ENCODE peak calls at places on chromosome 14, in five cellular contexts. One of them, this sample, is unnamed.
A peak's percentile ranks its signal among the peaks of the same experiment; 100 is the strongest.

GRCh38 chr14:92497391-92497790 is 16.2 kb upstream of the RIN3 start:
- DNase-seq in SK-N-SH: no peak
- DNase-seq in GM12878: no peak
- DNase-seq in K562: no peak
- DNase-seq in HepG2: no peak
- DNase-seq in this sample: no peak

GRCh38 chr14:49966971-49967630 is 74.2 kb downstream of the ARF6 start:
- DNase-seq in SK-N-SH: no peak
- DNase-seq in GM12878: no peak
- DNase-seq in K562: no peak
- DNase-seq in HepG2: no peak
- DNase-seq in this sample: no peak

GRCh38 chr14:54253195-54253947 is 143.4 kb upstream of the CDKN3 start:
- DNase-seq in K562: no peak
- DNase-seq in GM12878: no peak
- DNase-seq in SK-N-SH: no peak
- DNase-seq in HepG2: peak; percentile 30
- DNase-seq in this sample: peak; percentile 91

GRCh38 chr14:31934767-31935266 is 142.3 kb upstream of the ARHGAP5 start:
- DNase-seq in K562: no peak
- DNase-seq in HepG2: peak; percentile 90
- DNase-seq in GM12878: no peak
- DNase-seq in SK-N-SH: peak; percentile 33
- DNase-seq in this sample: peak; percentile 58

GRCh38 chr14:100649173-100649519 is 61.9 kb upstream of the BEGAIN start:
- DNase-seq in K562: no peak
- DNase-seq in SK-N-SH: no peak
- DNase-seq in HepG2: no peak
- DNase-seq in GM12878: no peak
- DNase-seq in this sample: no peak

GRCh38 chr14:94129758-94130414 is 482 bp upstream of the IFI27L2 start:
- DNase-seq in HepG2: no peak
- DNase-seq in K562: peak; percentile 37
- DNase-seq in GM12878: no peak
- DNase-seq in SK-N-SH: peak; percentile 59
- DNase-seq in this sample: peak; percentile 56

GRCh38 chr14:83044001-83044400 is 1510.3 kb upstream of the SEL1L start:
- DNase-seq in HepG2: no peak
- DNase-seq in GM12878: no peak
- DNase-seq in K562: no peak
- DNase-seq in SK-N-SH: no peak
- DNase-seq in this sample: no peak

GRCh38 chr14:87497301-87497700 is 495.7 kb downstream of the GALC start:
- DNase-seq in GM12878: no peak
- DNase-seq in SK-N-SH: no peak
- DNase-seq in HepG2: no peak
- DNase-seq in K562: no peak
- DNase-seq in this sample: no peak

GRCh38 chr14:63853831-63854293 is 1.1 kb downstream of the SYNE2 start:
- DNase-seq in HepG2: peak; percentile 20
- DNase-seq in SK-N-SH: peak; percentile 60
- DNase-seq in K562: no peak
- DNase-seq in GM12878: no peak
- DNase-seq in this sample: no peak

GRCh38 chr14:59897757-59898383 is 22.1 kb upstream of the LRRC9 start:
- DNase-seq in SK-N-SH: peak; percentile 51
- DNase-seq in K562: peak; percentile 6
- DNase-seq in GM12878: no peak
- DNase-seq in HepG2: peak; percentile 30
- DNase-seq in this sample: peak; percentile 10

GRCh38 chr14:80946187-80946586 is 4.6 kb upstream of the CEP128 start:
- DNase-seq in SK-N-SH: no peak
- DNase-seq in K562: no peak
- DNase-seq in GM12878: no peak
- DNase-seq in HepG2: no peak
- DNase-seq in this sample: no peak

GRCh38 chr14:43697003-43697402 is 810.1 kb downstream of the FSCB start:
- DNase-seq in GM12878: no peak
- DNase-seq in K562: no peak
- DNase-seq in SK-N-SH: no peak
- DNase-seq in HepG2: no peak
- DNase-seq in this sample: no peak

GRCh38 chr14:102775855-102776760 is 1.1 kb upstream of the TRAF3 start:
- DNase-seq in K562: no peak
- DNase-seq in GM12878: no peak
- DNase-seq in SK-N-SH: no peak
- DNase-seq in HepG2: peak; percentile 43
- DNase-seq in this sample: no peak

GRCh38 chr14:23301969-23302289 is 730 bp downstream of the PPP1R3E start:
- DNase-seq in K562: no peak
- DNase-seq in HepG2: no peak
- DNase-seq in SK-N-SH: no peak
- DNase-seq in GM12878: no peak
- DNase-seq in this sample: no peak

GRCh38 chr14:81236138-81236537 is 15.4 kb upstream of the GTF2A1 start:
- DNase-seq in GM12878: no peak
- DNase-seq in SK-N-SH: no peak
- DNase-seq in K562: no peak
- DNase-seq in HepG2: no peak
- DNase-seq in this sample: no peak

GRCh38 chr14:25015761-25016160 is 34.2 kb downstream of the STXBP6 start:
- DNase-seq in SK-N-SH: no peak
- DNase-seq in HepG2: peak; percentile 54
- DNase-seq in K562: no peak
- DNase-seq in GM12878: no peak
- DNase-seq in this sample: no peak

GRCh38 chr14:59961518-59962062 is 41.6 kb downstream of the LRRC9 start:
- DNase-seq in K562: no peak
- DNase-seq in HepG2: no peak
- DNase-seq in SK-N-SH: no peak
- DNase-seq in GM12878: no peak
- DNase-seq in this sample: no peak

GRCh38 chr14:92693998-92694780 is 54.2 kb downstream of the LGMN start:
- DNase-seq in HepG2: peak; percentile 88
- DNase-seq in K562: no peak
- DNase-seq in SK-N-SH: no peak
- DNase-seq in GM12878: no peak
- DNase-seq in this sample: peak; percentile 78

GRCh38 chr14:22691171-22691570 is 47.0 kb upstream of the OR6J1 start:
- DNase-seq in SK-N-SH: no peak
- DNase-seq in HepG2: no peak
- DNase-seq in K562: no peak
- DNase-seq in GM12878: no peak
- DNase-seq in this sample: no peak

GRCh38 chr14:95072310-95072709 is 85.0 kb downstream of the DICER1 start:
- DNase-seq in K562: no peak
- DNase-seq in SK-N-SH: no peak
- DNase-seq in GM12878: no peak
- DNase-seq in HepG2: no peak
- DNase-seq in this sample: no peak

GRCh38 chr14:56660677-56661389 is 81.2 kb downstream of the TMEM260 start:
- DNase-seq in HepG2: no peak
- DNase-seq in SK-N-SH: no peak
- DNase-seq in K562: no peak
- DNase-seq in GM12878: no peak
- DNase-seq in this sample: no peak

GRCh38 chr14:102320033-102320660 is 601 bp downstream of the ZNF839 start:
- DNase-seq in SK-N-SH: no peak
- DNase-seq in K562: peak; percentile 63
- DNase-seq in HepG2: no peak
- DNase-seq in GM12878: no peak
- DNase-seq in this sample: no peak

GRCh38 chr14:72845675-72846074 is 48.2 kb downstream of the DPF3 start:
- DNase-seq in HepG2: no peak
- DNase-seq in K562: no peak
- DNase-seq in GM12878: no peak
- DNase-seq in SK-N-SH: no peak
- DNase-seq in this sample: no peak

GRCh38 chr14:22432348-22432976 is 156.6 kb downstream of the DAD1 start:
- DNase-seq in HepG2: no peak
- DNase-seq in K562: no peak
- DNase-seq in GM12878: no peak
- DNase-seq in SK-N-SH: no peak
- DNase-seq in this sample: peak; percentile 13

GRCh38 chr14:24806061-24806678 is 172.2 kb upstream of the GZMB start:
- DNase-seq in K562: peak; percentile 42
- DNase-seq in GM12878: peak; percentile 16
- DNase-seq in HepG2: peak; percentile 88
- DNase-seq in SK-N-SH: peak; percentile 34
- DNase-seq in this sample: no peak

GRCh38 chr14:34781242-34781641 is 66.8 kb upstream of the CFL2 start:
- DNase-seq in HepG2: no peak
- DNase-seq in GM12878: peak; percentile 4
- DNase-seq in SK-N-SH: no peak
- DNase-seq in K562: no peak
- DNase-seq in this sample: no peak

GRCh38 chr14:103108749-103109207 is 14.3 kb downstream of the EXOC3L4 start:
- DNase-seq in SK-N-SH: no peak
- DNase-seq in K562: peak; percentile 38
- DNase-seq in HepG2: no peak
- DNase-seq in GM12878: no peak
- DNase-seq in this sample: no peak

GRCh38 chr14:34025325-34026017 is 74.6 kb upstream of the EGLN3 start:
- DNase-seq in GM12878: no peak
- DNase-seq in HepG2: no peak
- DNase-seq in K562: no peak
- DNase-seq in SK-N-SH: no peak
- DNase-seq in this sample: no peak

DNA sequence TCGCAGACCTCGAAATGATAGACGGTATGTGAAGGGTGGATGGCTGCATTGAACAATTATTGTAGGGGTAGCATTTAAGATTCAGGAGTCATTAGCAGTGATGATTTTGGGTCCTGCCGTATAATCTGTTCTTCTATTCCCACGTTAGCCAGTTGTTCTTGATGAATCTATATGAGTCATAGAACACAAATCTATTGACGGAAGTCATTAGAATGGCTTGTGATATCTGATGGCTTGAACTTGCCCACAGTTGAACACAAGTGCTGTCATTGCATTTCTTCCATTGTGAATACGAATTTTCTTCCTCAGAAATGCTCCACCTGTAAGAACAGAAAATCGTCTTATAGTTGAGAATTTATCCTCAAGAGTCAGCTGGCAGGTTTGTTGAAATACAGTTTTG is 1.9 kb downstream of the SRSF5 start:
- DNase-seq in GM12878: no peak
- DNase-seq in HepG2: no peak
- DNase-seq in K562: no peak
- DNase-seq in SK-N-SH: no peak
- DNase-seq in this sample: no peak
- H3K4me3 ChIP-seq in GM12878: peak overlapping the region; percentile 88
- H3K4me3 ChIP-seq in HepG2: peak overlapping the region; percentile 99
- H3K4me3 ChIP-seq in K562: peak overlapping the region; percentile 100
- H3K4me3 ChIP-seq in SK-N-SH: peak overlapping the region; percentile 97
- H3K4me3 ChIP-seq in this sample: no peak overlapping the region

DNA sequence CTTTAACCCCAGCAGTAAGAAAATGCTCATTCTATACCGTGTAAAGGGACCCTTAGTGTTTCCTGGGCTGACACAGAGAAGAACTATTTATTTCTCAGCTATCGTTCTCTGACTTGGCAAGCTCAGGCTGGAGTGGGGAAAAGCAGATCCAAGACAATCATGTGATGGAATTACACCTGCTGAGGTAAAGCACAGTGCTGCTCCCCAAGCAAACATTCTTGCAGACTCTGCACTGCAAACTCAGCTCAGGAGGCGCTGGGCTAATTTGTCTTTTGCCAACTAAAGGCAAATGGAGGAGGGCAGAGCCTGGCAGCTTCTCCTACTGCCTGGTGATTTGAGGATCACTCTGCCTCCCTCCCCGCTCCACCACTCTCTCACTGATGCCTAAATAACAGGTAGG is 57.8 kb upstream of the FUT8 start:
- DNase-seq in GM12878: no peak
- DNase-seq in HepG2: no peak
- DNase-seq in K562: no peak
- DNase-seq in SK-N-SH: no peak
- DNase-seq in this sample: no peak
- TF ChIP-seq ZBTB33 in GM12878: no peak
- TF ChIP-seq ZBTB33 in HepG2: no peak
- TF ChIP-seq ZBTB33 in K562: no peak
- TF ChIP-seq ZBTB33 in SK-N-SH: no peak
- TF ChIP-seq ZBTB33 in this sample: no peak

GRCh38 chr14:26204954-26205479 is 392.8 kb downstream of the NOVA1 start:
- DNase-seq in SK-N-SH: peak; percentile 7
- DNase-seq in GM12878: no peak
- DNase-seq in HepG2: no peak
- DNase-seq in K562: no peak
- DNase-seq in this sample: no peak
- H3K4me3 ChIP-seq in SK-N-SH: peak overlapping the region; percentile 50
- H3K4me3 ChIP-seq in GM12878: no peak overlapping the region
- H3K4me3 ChIP-seq in HepG2: peak overlapping the region; percentile 8
- H3K4me3 ChIP-seq in K562: no peak overlapping the region
- H3K4me3 ChIP-seq in this sample: no peak overlapping the region

GRCh38 chr14:61296151-61296550 is 15.0 kb upstream of the TMEM30B start:
- DNase-seq in HepG2: no peak
- DNase-seq in SK-N-SH: no peak
- DNase-seq in K562: no peak
- DNase-seq in GM12878: no peak
- DNase-seq in this sample: no peak

GRCh38 chr14:61298834-61299233 is 17.7 kb upstream of the TMEM30B start:
- DNase-seq in K562: no peak
- DNase-seq in SK-N-SH: no peak
- DNase-seq in GM12878: no peak
- DNase-seq in HepG2: no peak
- DNase-seq in this sample: no peak

GRCh38 chr14:61297581-61297980 is 16.4 kb upstream of the TMEM30B start:
- DNase-seq in SK-N-SH: no peak
- DNase-seq in HepG2: no peak
- DNase-seq in GM12878: no peak
- DNase-seq in K562: no peak
- DNase-seq in this sample: no peak

GRCh38 chr14:61300209-61300608 is 19.1 kb upstream of the TMEM30B start:
- DNase-seq in SK-N-SH: no peak
- DNase-seq in GM12878: no peak
- DNase-seq in K562: no peak
- DNase-seq in HepG2: no peak
- DNase-seq in this sample: no peak

DNA sequence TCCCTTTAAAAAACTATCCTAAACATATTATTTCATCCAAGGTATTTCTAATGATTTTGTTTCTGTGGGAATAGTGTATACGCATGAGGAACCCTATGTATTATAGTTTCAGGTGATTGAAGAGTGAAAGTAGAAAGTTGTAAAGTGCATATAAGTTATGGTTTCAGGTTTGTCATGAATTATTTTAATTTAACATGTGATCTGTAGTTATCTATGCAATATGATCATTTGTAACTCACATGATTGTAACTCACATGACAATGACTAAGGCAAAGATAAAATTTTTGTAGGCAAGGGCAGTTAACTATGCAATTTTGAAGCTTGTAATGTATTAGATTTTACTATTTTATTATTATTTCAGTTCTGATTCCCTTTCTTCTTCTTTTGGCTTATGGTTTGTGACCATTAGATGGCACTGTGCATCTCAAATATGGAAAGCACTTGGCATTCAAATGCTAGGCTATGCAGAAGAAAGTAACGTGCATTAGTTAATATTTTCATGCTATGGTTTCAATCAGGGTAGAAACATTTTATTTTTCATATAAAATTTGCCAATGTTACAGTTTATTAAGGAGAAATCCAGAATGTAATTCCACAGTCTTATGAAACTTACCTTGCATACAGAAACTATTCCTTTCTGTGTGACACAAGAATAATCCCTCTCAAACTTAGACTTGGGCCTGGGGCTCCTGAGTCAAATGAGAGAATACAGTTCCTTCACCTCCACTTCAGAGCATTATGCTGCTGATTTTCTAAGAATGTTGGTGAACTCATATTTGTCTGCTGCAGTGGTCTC is 15.8 kb upstream of the TMEM30B start:
- DNase-seq in SK-N-SH: peak; percentile 34
- DNase-seq in HepG2: peak; percentile 20
- DNase-seq in K562: no peak
- DNase-seq in GM12878: peak; percentile 23
- DNase-seq in this sample: peak; percentile 27
- TF ChIP-seq ZBTB33 in SK-N-SH: no peak
- TF ChIP-seq ZBTB33 in HepG2: no peak
- TF ChIP-seq ZBTB33 in K562: no peak
- TF ChIP-seq ZBTB33 in GM12878: no peak
- TF ChIP-seq ZBTB33 in this sample: no peak